ENCODE peak calls at places on chromosome 2, in six cellular contexts. S, E, Z, B, L and Y are unnamed samples.

GRCh38 chr2:225318440-225318839 is 81.1 kb upstream of the NYAP2 start:
- DNase-seq in S (no peak), E (no peak), Z (no peak), B (no peak), L (no peak), Y (no peak)

GRCh38 chr2:184339966-184340365 is 258.4 kb upstream of the ZNF804A start:
- DNase-seq in S (no peak), E (no peak), Z (no peak), B (no peak), L (no peak), Y (no peak)

GRCh38 chr2:238700122-238700457 is 147.8 kb upstream of the TWIST2 start:
- DNase-seq in S (no peak), E (peak), Z (no peak), B (no peak), L (no peak), Y (no peak)

GRCh38 chr2:103660947-103661346 is 899.1 kb downstream of the TMEM182 start:
- DNase-seq in S (no peak), E (no peak), Z (no peak), B (no peak), L (no peak), Y (no peak)

GRCh38 chr2:1713156-1713838 is 31.0 kb downstream of the PXDN start:
- DNase-seq in S (no peak), E (no peak), Z (no peak), B (no peak), L (no peak), Y (no peak)

GRCh38 chr2:147806846-147807245 is 38.0 kb upstream of the ACVR2A start:
- DNase-seq in S (no peak), E (peak), Z (no peak), B (no peak), L (no peak), Y (no peak)

GRCh38 chr2:20596973-20597867 is 53.7 kb downstream of the HS1BP3 start:
- DNase-seq in S (no peak), E (no peak), Z (no peak), B (no peak), L (no peak), Y (no peak)

GRCh38 chr2:42806786-42807185 is 14.4 kb upstream of the HAAO start:
- DNase-seq in S (no peak), E (no peak), Z (no peak), B (no peak), L (no peak), Y (no peak)

GRCh38 chr2:230713331-230714121 is 884 bp downstream of the CAB39 start:
- DNase-seq in S (peak), E (no peak), Z (no peak), B (peak), L (peak), Y (peak)

GRCh38 chr2:158484892-158485556 is 28.3 kb downstream of the PKP4 start:
- DNase-seq in S (no peak), E (no peak), Z (no peak), B (no peak), L (no peak), Y (no peak)

GRCh38 chr2:56444339-56444738 is 260.5 kb downstream of the CCDC85A start:
- DNase-seq in S (no peak), E (no peak), Z (no peak), B (no peak), L (no peak), Y (no peak)

GRCh38 chr2:8413589-8414135 is 268.2 kb upstream of the ID2 start:
- DNase-seq in S (no peak), E (peak), Z (no peak), B (no peak), L (no peak), Y (no peak)

GRCh38 chr2:112168422-112169124 is 30.4 kb downstream of the FBLN7 start:
- DNase-seq in S (no peak), E (no peak), Z (no peak), B (no peak), L (no peak), Y (no peak)

GRCh38 chr2:39494784-39495251 is 57.7 kb upstream of the MAP4K3 start:
- DNase-seq in S (no peak), E (peak), Z (no peak), B (no peak), L (no peak), Y (no peak)

GRCh38 chr2:23505984-23506380 is 121.0 kb downstream of the KLHL29 start:
- DNase-seq in S (no peak), E (peak), Z (no peak), B (peak), L (no peak), Y (no peak)